ENCODE peak calls at places on chromosome 11, in six cellular contexts. U is HuH-7, T is non-pigmented ciliary epithelial cell, Z is IMR-90, B is colonic mucosa, Y is progenitor cell of endocrine pancreas. O is an unnamed sample.

GRCh38 chr11:128188346-128189115 is 398.8 kb downstream of the ETS1 start:
- DNase-seq in B (no peak), T (no peak), U (no peak), Y (no peak), Z (no peak), O (no peak)

GRCh38 chr11:10305964-10306918 is 1.4 kb downstream of the ADM start:
- DNase-seq in Z (peak), U (peak), Y (no peak), B (peak), T (no peak), O (no peak)

GRCh38 chr11:3642071-3642951 is 519 bp upstream of the ART5 start:
- DNase-seq in U (peak), B (peak), T (peak), Z (peak), Y (peak), O (peak)

GRCh38 chr11:102810943-102811528 is 13.1 kb upstream of the MMP1 start:
- DNase-seq in B (no peak), Z (peak), T (no peak), Y (no peak), U (no peak), O (peak)

GRCh38 chr11:488062-488461 is 19.0 kb downstream of the RNH1 start:
- DNase-seq in B (no peak), U (no peak), T (no peak), Y (no peak), Z (no peak), O (no peak)

GRCh38 chr11:19994712-19995111 is 165.6 kb downstream of the DBX1 start:
- DNase-seq in U (no peak), Z (no peak), B (no peak), Y (no peak), T (no peak), O (no peak)

GRCh38 chr11:12182650-12183511 is 72.5 kb downstream of the MICAL2 start:
- DNase-seq in T (peak), Z (peak), Y (no peak), B (no peak), U (peak), O (peak)

GRCh38 chr11:86396403-86396802 is 21.7 kb downstream of the CCDC81 start:
- DNase-seq in Y (no peak), B (no peak), T (peak), U (no peak), Z (peak), O (peak)

GRCh38 chr11:2269601-2270321 is 627 bp downstream of the ASCL2 start:
- DNase-seq in B (peak), U (no peak), Z (peak), T (no peak), Y (peak), O (peak)

GRCh38 chr11:72069200-72069599 is 11.1 kb downstream of the NUMA1 start:
- DNase-seq in T (no peak), B (no peak), Z (no peak), Y (no peak), U (no peak), O (no peak)

GRCh38 chr11:61696602-61697001 is 16.4 kb downstream of the DAGLA start:
- DNase-seq in B (no peak), Z (no peak), U (no peak), Y (no peak), T (no peak), O (peak)

GRCh38 chr11:44191322-44192014 is 96.0 kb downstream of the EXT2 start:
- DNase-seq in B (no peak), Z (no peak), T (no peak), Y (no peak), U (no peak), O (no peak)

GRCh38 chr11:133906746-133907145 is 50.0 kb downstream of the IGSF9B start:
- DNase-seq in T (no peak), B (no peak), Z (no peak), Y (no peak), U (no peak), O (no peak)

GRCh38 chr11:126268361-126268707 is 361 bp downstream of the SRPRA start:
- DNase-seq in U (peak), T (no peak), Z (no peak), B (no peak), Y (no peak), O (no peak)

GRCh38 chr11:84089072-84090057 is 803.2 kb upstream of the CCDC90B start:
- DNase-seq in Z (no peak), Y (no peak), T (no peak), B (no peak), U (no peak), O (no peak)

O was measured in renal cortical epithelial cell.